ENCODE peak calls at places on chromosomes 13 and 19, in four cellular contexts. X is uterus, C is stomach, D is sigmoid colon. K is an unnamed sample.

GRCh38 chr13:89852570-89852969 is 1494.9 kb upstream of the MIR17HG start:
- DNase-seq in C (no peak), D (no peak), X (no peak), K (no peak)

GRCh38 chr13:67223742-67224141 is 6.4 kb downstream of the PCDH9 start:
- DNase-seq in D (no peak), C (no peak), X (no peak), K (no peak)

GRCh38 chr19:17090501-17091074 is 15.0 kb downstream of the MYO9B start:
- DNase-seq in X (no peak), D (no peak), C (no peak), K (no peak)

GRCh38 chr19:53849237-53849676 is 18.4 kb upstream of the MYADM start:
- DNase-seq in X (no peak), C (no peak), D (no peak), K (peak; percentile 62)

GRCh38 chr19:48490980-48491792 is 20.4 kb downstream of the LMTK3 start:
- DNase-seq in X (no peak), C (peak; percentile 56), D (no peak), K (peak; percentile 83)

GRCh38 chr13:98540476-98540875 is 36.4 kb downstream of the STK24 start:
- DNase-seq in C (no peak), X (no peak), D (peak; percentile 65), K (no peak)

GRCh38 chr13:74040200-74040599 is 94.0 kb downstream of the KLF12 start:
- DNase-seq in X (no peak), C (peak; percentile 36), D (no peak), K (no peak)

GRCh38 chr19:41911889-41912731 is 16.1 kb downstream of the ERFL start:
- DNase-seq in D (no peak), X (no peak), C (no peak), K (no peak)

GRCh38 chr13:113907637-113908617 is 44.1 kb upstream of the GAS6 start:
- DNase-seq in D (no peak), X (peak; percentile 52), C (peak; percentile 25), K (peak; percentile 18)

GRCh38 chr19:34508540-34508939 is 27.0 kb downstream of the WTIP start:
- DNase-seq in C (no peak), D (no peak), X (no peak), K (no peak)

GRCh38 chr19:17762505-17763229 is 11.4 kb downstream of the FCHO1 start:
- DNase-seq in C (no peak), D (no peak), X (no peak), K (no peak)

GRCh38 chr19:48819366-48819816 is 8.6 kb upstream of the BCAT2 start:
- DNase-seq in X (peak; percentile 85), C (peak; percentile 97), D (peak; percentile 92), K (peak; percentile 90)

GRCh38 chr13:43405457-43405856 is 381.3 kb downstream of the ENOX1 start:
- DNase-seq in C (no peak), X (no peak), D (no peak), K (no peak)

DNA sequence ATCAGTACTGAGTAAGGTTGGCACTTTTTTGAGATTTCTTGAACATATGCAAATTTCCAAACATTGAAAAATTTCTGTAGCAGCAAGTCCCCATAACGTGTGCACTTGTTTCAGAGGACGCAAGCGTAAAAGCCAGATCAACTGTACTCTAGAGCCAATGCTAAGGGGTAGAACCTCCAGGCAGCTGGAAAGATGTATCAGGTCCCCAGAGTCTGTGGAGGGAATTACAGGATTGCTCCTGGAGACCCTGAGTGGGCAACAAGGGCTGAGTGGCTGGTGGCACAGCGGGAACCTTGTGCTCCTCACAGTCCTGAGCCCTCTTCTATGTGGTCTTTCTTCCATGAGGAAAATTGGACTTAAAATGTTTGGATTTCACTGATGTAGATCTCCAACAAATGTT is 53.9 kb upstream of the AMER2 start:
- DNase-seq in X (no peak), D (no peak), C (no peak), K (no peak)
- TF ChIP-seq POLR2A in X (no peak), D (no peak), C (no peak), K (no peak)

GRCh38 chr13:110923086-110923485 is 8.2 kb upstream of the ANKRD10 start:
- DNase-seq in C (no peak), X (no peak), D (no peak), K (no peak)

GRCh38 chr13:110923777-110924638 is 9.1 kb upstream of the ANKRD10 start:
- DNase-seq in C (no peak), D (no peak), X (no peak), K (no peak)

GRCh38 chr13:110924639-110924934 is 9.7 kb upstream of the ANKRD10 start:
- DNase-seq in D (no peak), X (no peak), C (no peak), K (no peak)

GRCh38 chr13:110922506-110922905 is 7.6 kb upstream of the ANKRD10 start:
- DNase-seq in D (no peak), C (no peak), X (no peak), K (no peak)

GRCh38 chr13:110925023-110925608 is 10.2 kb upstream of the ANKRD10 start:
- DNase-seq in C (no peak), X (peak; percentile 39), D (no peak), K (no peak)
- H3K27ac ChIP-seq in C (no peak overlapping the region), X (no peak overlapping the region), D (no peak overlapping the region), K (no peak overlapping the region)

GRCh38 chr19:50796634-50797428 is 6.6 kb downstream of the ACP4 start:
- DNase-seq in D (no peak), C (no peak), X (no peak), K (no peak)
- TF ChIP-seq POLR2A in D (no peak), C (no peak), X (no peak), K (no peak)

GRCh38 chr19:58561373-58562125 is 3.1 kb upstream of the UBE2M start:
- DNase-seq in X (no peak), C (no peak), D (no peak), K (no peak)
- H3K27ac ChIP-seq in X (no peak overlapping the region), C (peak overlapping the region; percentile 60), D (peak overlapping the region; percentile 71), K (peak overlapping the region; percentile 14)

GRCh38 chr13:20037908-20038307 is 79.4 kb downstream of the ZMYM2 start:
- DNase-seq in D (no peak), X (no peak), C (no peak), K (no peak)
- TF ChIP-seq POLR2A in D (no peak), X (no peak), C (no peak), K (no peak)

K was measured in upper lobe of left lung.